ENCODE peak calls at places on chromosome 11, in ten cellular contexts. One of them, this sample, is unnamed.

GRCh38 chr11:10233581-10233980 is 60.4 kb downstream of the SBF2 start:
- DNase-seq in activated T-cell treated with anti-CD3 and anti-CD28 coated beads for 1 hour: no peak
- DNase-seq in T follicular helper cell: no peak
- DNase-seq in NCI-H345: no peak
- DNase-seq in activated CD4-positive, alpha-beta T cell treated with anti-CD3 and anti-CD28 coated beads for 48 hours: no peak
- DNase-seq in stimulated activated CD8-positive, alpha-beta memory T cell treated with anti-CD3 and anti-CD28 coated beads, Interleukin-4, amount 100 ng/mL, for 4 hours: no peak
- DNase-seq in M059J: peak
- DNase-seq in Calu3: no peak
- DNase-seq in germinal center: no peak
- DNase-seq in pons: no peak
- DNase-seq in this sample: no peak

GRCh38 chr11:75820636-75821035 is 5.6 kb downstream of the UVRAG start:
- DNase-seq in Calu3: peak
- DNase-seq in NCI-H345: no peak
- DNase-seq in T follicular helper cell: no peak
- DNase-seq in M059J: peak
- DNase-seq in germinal center: no peak
- DNase-seq in pons: no peak
- DNase-seq in activated CD4-positive, alpha-beta T cell treated with anti-CD3 and anti-CD28 coated beads for 48 hours: peak
- DNase-seq in stimulated activated CD8-positive, alpha-beta memory T cell treated with anti-CD3 and anti-CD28 coated beads, Interleukin-4, amount 100 ng/mL, for 4 hours: no peak
- DNase-seq in activated T-cell treated with anti-CD3 and anti-CD28 coated beads for 1 hour: no peak
- DNase-seq in this sample: no peak

GRCh38 chr11:64866173-64866491 is 12.3 kb downstream of the EHD1 start:
- DNase-seq in M059J: no peak
- DNase-seq in NCI-H345: no peak
- DNase-seq in pons: no peak
- DNase-seq in stimulated activated CD8-positive, alpha-beta memory T cell treated with anti-CD3 and anti-CD28 coated beads, Interleukin-4, amount 100 ng/mL, for 4 hours: no peak
- DNase-seq in Calu3: no peak
- DNase-seq in germinal center: no peak
- DNase-seq in activated T-cell treated with anti-CD3 and anti-CD28 coated beads for 1 hour: no peak
- DNase-seq in activated CD4-positive, alpha-beta T cell treated with anti-CD3 and anti-CD28 coated beads for 48 hours: no peak
- DNase-seq in T follicular helper cell: no peak
- DNase-seq in this sample: no peak

GRCh38 chr11:65041206-65042035 is at the start of gene SAC3D1:
- DNase-seq in germinal center: peak
- DNase-seq in activated T-cell treated with anti-CD3 and anti-CD28 coated beads for 1 hour: no peak
- DNase-seq in NCI-H345: peak
- DNase-seq in M059J: peak
- DNase-seq in Calu3: peak
- DNase-seq in activated CD4-positive, alpha-beta T cell treated with anti-CD3 and anti-CD28 coated beads for 48 hours: peak
- DNase-seq in T follicular helper cell: no peak
- DNase-seq in stimulated activated CD8-positive, alpha-beta memory T cell treated with anti-CD3 and anti-CD28 coated beads, Interleukin-4, amount 100 ng/mL, for 4 hours: peak
- DNase-seq in pons: no peak
- DNase-seq in this sample: peak

GRCh38 chr11:61955416-61956135 is 5.4 kb downstream of the BEST1 start:
- DNase-seq in Calu3: no peak
- DNase-seq in activated CD4-positive, alpha-beta T cell treated with anti-CD3 and anti-CD28 coated beads for 48 hours: peak
- DNase-seq in germinal center: peak
- DNase-seq in NCI-H345: no peak
- DNase-seq in M059J: no peak
- DNase-seq in T follicular helper cell: no peak
- DNase-seq in pons: no peak
- DNase-seq in stimulated activated CD8-positive, alpha-beta memory T cell treated with anti-CD3 and anti-CD28 coated beads, Interleukin-4, amount 100 ng/mL, for 4 hours: no peak
- DNase-seq in activated T-cell treated with anti-CD3 and anti-CD28 coated beads for 1 hour: no peak
- DNase-seq in this sample: no peak

GRCh38 chr11:118401880-118402590 is 629 bp downstream of the ATP5MG start:
- DNase-seq in stimulated activated CD8-positive, alpha-beta memory T cell treated with anti-CD3 and anti-CD28 coated beads, Interleukin-4, amount 100 ng/mL, for 4 hours: no peak
- DNase-seq in germinal center: no peak
- DNase-seq in NCI-H345: no peak
- DNase-seq in activated CD4-positive, alpha-beta T cell treated with anti-CD3 and anti-CD28 coated beads for 48 hours: no peak
- DNase-seq in M059J: peak
- DNase-seq in Calu3: no peak
- DNase-seq in activated T-cell treated with anti-CD3 and anti-CD28 coated beads for 1 hour: no peak
- DNase-seq in pons: peak
- DNase-seq in T follicular helper cell: no peak
- DNase-seq in this sample: no peak

GRCh38 chr11:45556851-45557707 is 108.3 kb downstream of the CHST1 start:
- DNase-seq in NCI-H345: no peak
- DNase-seq in Calu3: no peak
- DNase-seq in T follicular helper cell: no peak
- DNase-seq in activated T-cell treated with anti-CD3 and anti-CD28 coated beads for 1 hour: no peak
- DNase-seq in germinal center: no peak
- DNase-seq in stimulated activated CD8-positive, alpha-beta memory T cell treated with anti-CD3 and anti-CD28 coated beads, Interleukin-4, amount 100 ng/mL, for 4 hours: no peak
- DNase-seq in M059J: peak
- DNase-seq in pons: no peak
- DNase-seq in activated CD4-positive, alpha-beta T cell treated with anti-CD3 and anti-CD28 coated beads for 48 hours: no peak
- DNase-seq in this sample: no peak

GRCh38 chr11:33451364-33451763 is 194.2 kb downstream of the HIPK3 start:
- DNase-seq in activated T-cell treated with anti-CD3 and anti-CD28 coated beads for 1 hour: no peak
- DNase-seq in germinal center: no peak
- DNase-seq in activated CD4-positive, alpha-beta T cell treated with anti-CD3 and anti-CD28 coated beads for 48 hours: no peak
- DNase-seq in NCI-H345: no peak
- DNase-seq in M059J: no peak
- DNase-seq in T follicular helper cell: no peak
- DNase-seq in stimulated activated CD8-positive, alpha-beta memory T cell treated with anti-CD3 and anti-CD28 coated beads, Interleukin-4, amount 100 ng/mL, for 4 hours: no peak
- DNase-seq in pons: no peak
- DNase-seq in Calu3: no peak
- DNase-seq in this sample: no peak

GRCh38 chr11:129881570-129882170 is 13.7 kb downstream of the NFRKB start:
- DNase-seq in activated CD4-positive, alpha-beta T cell treated with anti-CD3 and anti-CD28 coated beads for 48 hours: peak
- DNase-seq in M059J: peak
- DNase-seq in activated T-cell treated with anti-CD3 and anti-CD28 coated beads for 1 hour: peak
- DNase-seq in Calu3: peak
- DNase-seq in germinal center: peak
- DNase-seq in T follicular helper cell: peak
- DNase-seq in stimulated activated CD8-positive, alpha-beta memory T cell treated with anti-CD3 and anti-CD28 coated beads, Interleukin-4, amount 100 ng/mL, for 4 hours: no peak
- DNase-seq in pons: peak
- DNase-seq in NCI-H345: peak
- DNase-seq in this sample: peak

GRCh38 chr11:131762346-131763110 is 392.1 kb downstream of the NTM start:
- DNase-seq in activated T-cell treated with anti-CD3 and anti-CD28 coated beads for 1 hour: no peak
- DNase-seq in stimulated activated CD8-positive, alpha-beta memory T cell treated with anti-CD3 and anti-CD28 coated beads, Interleukin-4, amount 100 ng/mL, for 4 hours: no peak
- DNase-seq in Calu3: no peak
- DNase-seq in activated CD4-positive, alpha-beta T cell treated with anti-CD3 and anti-CD28 coated beads for 48 hours: no peak
- DNase-seq in M059J: no peak
- DNase-seq in T follicular helper cell: no peak
- DNase-seq in pons: peak
- DNase-seq in NCI-H345: no peak
- DNase-seq in germinal center: no peak
- DNase-seq in this sample: no peak

GRCh38 chr11:41449483-41450050 is 9.9 kb downstream of the LRRC4C start:
- DNase-seq in T follicular helper cell: no peak
- DNase-seq in M059J: peak
- DNase-seq in NCI-H345: no peak
- DNase-seq in pons: no peak
- DNase-seq in stimulated activated CD8-positive, alpha-beta memory T cell treated with anti-CD3 and anti-CD28 coated beads, Interleukin-4, amount 100 ng/mL, for 4 hours: no peak
- DNase-seq in activated CD4-positive, alpha-beta T cell treated with anti-CD3 and anti-CD28 coated beads for 48 hours: no peak
- DNase-seq in activated T-cell treated with anti-CD3 and anti-CD28 coated beads for 1 hour: no peak
- DNase-seq in Calu3: no peak
- DNase-seq in germinal center: no peak
- DNase-seq in this sample: no peak

GRCh38 chr11:17604913-17605230 is 57.8 kb downstream of the OTOG start:
- DNase-seq in stimulated activated CD8-positive, alpha-beta memory T cell treated with anti-CD3 and anti-CD28 coated beads, Interleukin-4, amount 100 ng/mL, for 4 hours: no peak
- DNase-seq in Calu3: no peak
- DNase-seq in pons: no peak
- DNase-seq in M059J: no peak
- DNase-seq in germinal center: no peak
- DNase-seq in NCI-H345: no peak
- DNase-seq in activated T-cell treated with anti-CD3 and anti-CD28 coated beads for 1 hour: no peak
- DNase-seq in T follicular helper cell: no peak
- DNase-seq in activated CD4-positive, alpha-beta T cell treated with anti-CD3 and anti-CD28 coated beads for 48 hours: no peak
- DNase-seq in this sample: no peak

GRCh38 chr11:76699461-76700091 is 29.0 kb upstream of the LRRC32 start:
- DNase-seq in activated T-cell treated with anti-CD3 and anti-CD28 coated beads for 1 hour: no peak
- DNase-seq in pons: no peak
- DNase-seq in T follicular helper cell: no peak
- DNase-seq in NCI-H345: no peak
- DNase-seq in Calu3: no peak
- DNase-seq in stimulated activated CD8-positive, alpha-beta memory T cell treated with anti-CD3 and anti-CD28 coated beads, Interleukin-4, amount 100 ng/mL, for 4 hours: no peak
- DNase-seq in activated CD4-positive, alpha-beta T cell treated with anti-CD3 and anti-CD28 coated beads for 48 hours: no peak
- DNase-seq in M059J: no peak
- DNase-seq in germinal center: no peak
- DNase-seq in this sample: no peak

GRCh38 chr11:115463606-115464005 is 40.6 kb downstream of the CADM1 start:
- DNase-seq in activated CD4-positive, alpha-beta T cell treated with anti-CD3 and anti-CD28 coated beads for 48 hours: no peak
- DNase-seq in T follicular helper cell: no peak
- DNase-seq in M059J: no peak
- DNase-seq in Calu3: no peak
- DNase-seq in pons: no peak
- DNase-seq in stimulated activated CD8-positive, alpha-beta memory T cell treated with anti-CD3 and anti-CD28 coated beads, Interleukin-4, amount 100 ng/mL, for 4 hours: no peak
- DNase-seq in activated T-cell treated with anti-CD3 and anti-CD28 coated beads for 1 hour: no peak
- DNase-seq in germinal center: no peak
- DNase-seq in NCI-H345: no peak
- DNase-seq in this sample: no peak

GRCh38 chr11:75740681-75741080 is 23.0 kb downstream of the MOGAT2 start:
- DNase-seq in pons: no peak
- DNase-seq in T follicular helper cell: no peak
- DNase-seq in stimulated activated CD8-positive, alpha-beta memory T cell treated with anti-CD3 and anti-CD28 coated beads, Interleukin-4, amount 100 ng/mL, for 4 hours: no peak
- DNase-seq in NCI-H345: no peak
- DNase-seq in M059J: no peak
- DNase-seq in activated CD4-positive, alpha-beta T cell treated with anti-CD3 and anti-CD28 coated beads for 48 hours: no peak
- DNase-seq in germinal center: no peak
- DNase-seq in Calu3: no peak
- DNase-seq in activated T-cell treated with anti-CD3 and anti-CD28 coated beads for 1 hour: no peak
- DNase-seq in this sample: no peak

GRCh38 chr11:129258205-129258604 is 66.1 kb upstream of the ARHGAP32 start:
- DNase-seq in M059J: no peak
- DNase-seq in activated CD4-positive, alpha-beta T cell treated with anti-CD3 and anti-CD28 coated beads for 48 hours: no peak
- DNase-seq in germinal center: no peak
- DNase-seq in pons: no peak
- DNase-seq in stimulated activated CD8-positive, alpha-beta memory T cell treated with anti-CD3 and anti-CD28 coated beads, Interleukin-4, amount 100 ng/mL, for 4 hours: no peak
- DNase-seq in activated T-cell treated with anti-CD3 and anti-CD28 coated beads for 1 hour: no peak
- DNase-seq in Calu3: no peak
- DNase-seq in T follicular helper cell: no peak
- DNase-seq in NCI-H345: no peak
- DNase-seq in this sample: no peak

GRCh38 chr11:2515401-2516275 is 70.8 kb downstream of the KCNQ1 start:
- DNase-seq in T follicular helper cell: no peak
- DNase-seq in activated CD4-positive, alpha-beta T cell treated with anti-CD3 and anti-CD28 coated beads for 48 hours: no peak
- DNase-seq in NCI-H345: no peak
- DNase-seq in activated T-cell treated with anti-CD3 and anti-CD28 coated beads for 1 hour: no peak
- DNase-seq in pons: no peak
- DNase-seq in Calu3: no peak
- DNase-seq in germinal center: no peak
- DNase-seq in stimulated activated CD8-positive, alpha-beta memory T cell treated with anti-CD3 and anti-CD28 coated beads, Interleukin-4, amount 100 ng/mL, for 4 hours: no peak
- DNase-seq in M059J: no peak
- DNase-seq in this sample: no peak

GRCh38 chr11:73271936-73272679 is at the start of gene P2RY6:
- DNase-seq in NCI-H345: peak
- DNase-seq in germinal center: no peak
- DNase-seq in pons: peak
- DNase-seq in activated CD4-positive, alpha-beta T cell treated with anti-CD3 and anti-CD28 coated beads for 48 hours: no peak
- DNase-seq in stimulated activated CD8-positive, alpha-beta memory T cell treated with anti-CD3 and anti-CD28 coated beads, Interleukin-4, amount 100 ng/mL, for 4 hours: no peak
- DNase-seq in activated T-cell treated with anti-CD3 and anti-CD28 coated beads for 1 hour: no peak
- DNase-seq in T follicular helper cell: no peak
- DNase-seq in Calu3: no peak
- DNase-seq in M059J: peak
- DNase-seq in this sample: no peak

GRCh38 chr11:103883291-103883690 is 153.1 kb upstream of the DDI1 start:
- DNase-seq in stimulated activated CD8-positive, alpha-beta memory T cell treated with anti-CD3 and anti-CD28 coated beads, Interleukin-4, amount 100 ng/mL, for 4 hours: no peak
- DNase-seq in pons: no peak
- DNase-seq in Calu3: no peak
- DNase-seq in activated CD4-positive, alpha-beta T cell treated with anti-CD3 and anti-CD28 coated beads for 48 hours: no peak
- DNase-seq in M059J: no peak
- DNase-seq in germinal center: no peak
- DNase-seq in T follicular helper cell: no peak
- DNase-seq in activated T-cell treated with anti-CD3 and anti-CD28 coated beads for 1 hour: no peak
- DNase-seq in NCI-H345: no peak
- DNase-seq in this sample: no peak

GRCh38 chr11:44733877-44734276 is 7.1 kb downstream of the TSPAN18 start:
- DNase-seq in T follicular helper cell: no peak
- DNase-seq in stimulated activated CD8-positive, alpha-beta memory T cell treated with anti-CD3 and anti-CD28 coated beads, Interleukin-4, amount 100 ng/mL, for 4 hours: no peak
- DNase-seq in NCI-H345: no peak
- DNase-seq in activated CD4-positive, alpha-beta T cell treated with anti-CD3 and anti-CD28 coated beads for 48 hours: no peak
- DNase-seq in Calu3: no peak
- DNase-seq in activated T-cell treated with anti-CD3 and anti-CD28 coated beads for 1 hour: no peak
- DNase-seq in M059J: no peak
- DNase-seq in germinal center: no peak
- DNase-seq in pons: no peak
- DNase-seq in this sample: no peak

GRCh38 chr11:74634537-74634936 is 42.2 kb downstream of the POLD3 start:
- DNase-seq in stimulated activated CD8-positive, alpha-beta memory T cell treated with anti-CD3 and anti-CD28 coated beads, Interleukin-4, amount 100 ng/mL, for 4 hours: no peak
- DNase-seq in Calu3: peak
- DNase-seq in NCI-H345: no peak
- DNase-seq in T follicular helper cell: no peak
- DNase-seq in M059J: peak
- DNase-seq in activated CD4-positive, alpha-beta T cell treated with anti-CD3 and anti-CD28 coated beads for 48 hours: no peak
- DNase-seq in pons: peak
- DNase-seq in germinal center: no peak
- DNase-seq in activated T-cell treated with anti-CD3 and anti-CD28 coated beads for 1 hour: no peak
- DNase-seq in this sample: no peak

GRCh38 chr11:45592581-45592980 is 72.8 kb downstream of the CHST1 start:
- DNase-seq in NCI-H345: no peak
- DNase-seq in activated CD4-positive, alpha-beta T cell treated with anti-CD3 and anti-CD28 coated beads for 48 hours: no peak
- DNase-seq in pons: no peak
- DNase-seq in Calu3: no peak
- DNase-seq in stimulated activated CD8-positive, alpha-beta memory T cell treated with anti-CD3 and anti-CD28 coated beads, Interleukin-4, amount 100 ng/mL, for 4 hours: no peak
- DNase-seq in M059J: no peak
- DNase-seq in T follicular helper cell: no peak
- DNase-seq in germinal center: no peak
- DNase-seq in activated T-cell treated with anti-CD3 and anti-CD28 coated beads for 1 hour: no peak
- DNase-seq in this sample: no peak

GRCh38 chr11:34331736-34332135 is 26.1 kb downstream of the ABTB2 start:
- DNase-seq in germinal center: no peak
- DNase-seq in pons: no peak
- DNase-seq in activated T-cell treated with anti-CD3 and anti-CD28 coated beads for 1 hour: no peak
- DNase-seq in T follicular helper cell: no peak
- DNase-seq in M059J: peak
- DNase-seq in stimulated activated CD8-positive, alpha-beta memory T cell treated with anti-CD3 and anti-CD28 coated beads, Interleukin-4, amount 100 ng/mL, for 4 hours: no peak
- DNase-seq in activated CD4-positive, alpha-beta T cell treated with anti-CD3 and anti-CD28 coated beads for 48 hours: no peak
- DNase-seq in NCI-H345: no peak
- DNase-seq in Calu3: no peak
- DNase-seq in this sample: no peak

GRCh38 chr11:12052676-12053605 is 44.5 kb upstream of the DKK3 start:
- DNase-seq in T follicular helper cell: no peak
- DNase-seq in M059J: peak
- DNase-seq in pons: no peak
- DNase-seq in Calu3: peak
- DNase-seq in NCI-H345: no peak
- DNase-seq in stimulated activated CD8-positive, alpha-beta memory T cell treated with anti-CD3 and anti-CD28 coated beads, Interleukin-4, amount 100 ng/mL, for 4 hours: no peak
- DNase-seq in activated CD4-positive, alpha-beta T cell treated with anti-CD3 and anti-CD28 coated beads for 48 hours: peak
- DNase-seq in activated T-cell treated with anti-CD3 and anti-CD28 coated beads for 1 hour: no peak
- DNase-seq in germinal center: no peak
- DNase-seq in this sample: no peak

GRCh38 chr11:66327171-66328035 is 8.8 kb downstream of the RIN1 start:
- DNase-seq in pons: no peak
- DNase-seq in NCI-H345: no peak
- DNase-seq in activated CD4-positive, alpha-beta T cell treated with anti-CD3 and anti-CD28 coated beads for 48 hours: no peak
- DNase-seq in stimulated activated CD8-positive, alpha-beta memory T cell treated with anti-CD3 and anti-CD28 coated beads, Interleukin-4, amount 100 ng/mL, for 4 hours: no peak
- DNase-seq in germinal center: no peak
- DNase-seq in activated T-cell treated with anti-CD3 and anti-CD28 coated beads for 1 hour: no peak
- DNase-seq in T follicular helper cell: no peak
- DNase-seq in M059J: peak
- DNase-seq in Calu3: no peak
- DNase-seq in this sample: no peak

GRCh38 chr11:133790995-133791394 is 54.3 kb downstream of the SPATA19 start:
- DNase-seq in stimulated activated CD8-positive, alpha-beta memory T cell treated with anti-CD3 and anti-CD28 coated beads, Interleukin-4, amount 100 ng/mL, for 4 hours: no peak
- DNase-seq in germinal center: no peak
- DNase-seq in NCI-H345: peak
- DNase-seq in pons: no peak
- DNase-seq in T follicular helper cell: no peak
- DNase-seq in activated T-cell treated with anti-CD3 and anti-CD28 coated beads for 1 hour: no peak
- DNase-seq in activated CD4-positive, alpha-beta T cell treated with anti-CD3 and anti-CD28 coated beads for 48 hours: no peak
- DNase-seq in Calu3: no peak
- DNase-seq in M059J: no peak
- DNase-seq in this sample: no peak

GRCh38 chr11:128171496-128171895 is 415.9 kb downstream of the ETS1 start:
- DNase-seq in NCI-H345: peak
- DNase-seq in stimulated activated CD8-positive, alpha-beta memory T cell treated with anti-CD3 and anti-CD28 coated beads, Interleukin-4, amount 100 ng/mL, for 4 hours: no peak
- DNase-seq in germinal center: no peak
- DNase-seq in Calu3: no peak
- DNase-seq in pons: no peak
- DNase-seq in activated T-cell treated with anti-CD3 and anti-CD28 coated beads for 1 hour: no peak
- DNase-seq in activated CD4-positive, alpha-beta T cell treated with anti-CD3 and anti-CD28 coated beads for 48 hours: no peak
- DNase-seq in T follicular helper cell: no peak
- DNase-seq in M059J: peak
- DNase-seq in this sample: no peak

GRCh38 chr11:95849087-95849825 is 59.0 kb downstream of the CEP57 start:
- DNase-seq in germinal center: no peak
- DNase-seq in M059J: peak
- DNase-seq in NCI-H345: peak
- DNase-seq in stimulated activated CD8-positive, alpha-beta memory T cell treated with anti-CD3 and anti-CD28 coated beads, Interleukin-4, amount 100 ng/mL, for 4 hours: no peak
- DNase-seq in Calu3: peak
- DNase-seq in pons: peak
- DNase-seq in T follicular helper cell: no peak
- DNase-seq in activated T-cell treated with anti-CD3 and anti-CD28 coated beads for 1 hour: no peak
- DNase-seq in activated CD4-positive, alpha-beta T cell treated with anti-CD3 and anti-CD28 coated beads for 48 hours: peak
- DNase-seq in this sample: no peak

This sample was measured in GM19239.